ENCODE peak calls at places on chromosomes 2 and 18, in eight cellular contexts. One of them, this sample, is unnamed.
A peak's percentile ranks its signal among the peaks of the same experiment; 100 is the strongest.

GRCh38 chr2:215728504-215729065 is 284.8 kb downstream of the MREG start:
- DNase-seq in naive B cell: no peak
- DNase-seq in pancreas: no peak
- DNase-seq in pulmonary artery endothelial cell: no peak
- DNase-seq in DMS79: no peak
- DNase-seq in EL: peak; percentile 91
- DNase-seq in NCI-H2029: no peak
- DNase-seq in stimulated activated CD8-positive, alpha-beta memory T cell treated with anti-CD3 and anti-CD28 coated beads, Interleukin-4, amount 100 ng/mL, for 1 hour: no peak
- DNase-seq in this sample: no peak

GRCh38 chr2:61193670-61194561 is 31.9 kb downstream of the C2orf74 start:
- DNase-seq in naive B cell: no peak
- DNase-seq in pancreas: no peak
- DNase-seq in pulmonary artery endothelial cell: no peak
- DNase-seq in DMS79: no peak
- DNase-seq in EL: no peak
- DNase-seq in NCI-H2029: no peak
- DNase-seq in stimulated activated CD8-positive, alpha-beta memory T cell treated with anti-CD3 and anti-CD28 coated beads, Interleukin-4, amount 100 ng/mL, for 1 hour: no peak
- DNase-seq in this sample: peak; percentile 24

GRCh38 chr18:31373641-31374040 is 2.9 kb upstream of the DSG4 start:
- DNase-seq in naive B cell: no peak
- DNase-seq in pancreas: no peak
- DNase-seq in pulmonary artery endothelial cell: no peak
- DNase-seq in DMS79: no peak
- DNase-seq in EL: no peak
- DNase-seq in NCI-H2029: no peak
- DNase-seq in stimulated activated CD8-positive, alpha-beta memory T cell treated with anti-CD3 and anti-CD28 coated beads, Interleukin-4, amount 100 ng/mL, for 1 hour: no peak
- DNase-seq in this sample: no peak

GRCh38 chr2:190856985-190857384 is 23.6 kb upstream of the GLS start:
- DNase-seq in naive B cell: no peak
- DNase-seq in pancreas: no peak
- DNase-seq in pulmonary artery endothelial cell: no peak
- DNase-seq in DMS79: no peak
- DNase-seq in EL: no peak
- DNase-seq in NCI-H2029: no peak
- DNase-seq in stimulated activated CD8-positive, alpha-beta memory T cell treated with anti-CD3 and anti-CD28 coated beads, Interleukin-4, amount 100 ng/mL, for 1 hour: no peak
- DNase-seq in this sample: no peak

GRCh38 chr2:50490991-50491390 is 540.9 kb downstream of the NRXN1 start:
- DNase-seq in naive B cell: no peak
- DNase-seq in pancreas: no peak
- DNase-seq in pulmonary artery endothelial cell: no peak
- DNase-seq in DMS79: no peak
- DNase-seq in EL: no peak
- DNase-seq in NCI-H2029: no peak
- DNase-seq in stimulated activated CD8-positive, alpha-beta memory T cell treated with anti-CD3 and anti-CD28 coated beads, Interleukin-4, amount 100 ng/mL, for 1 hour: no peak
- DNase-seq in this sample: no peak

GRCh38 chr18:77992057-77992456 is 742.4 kb downstream of the GALR1 start:
- DNase-seq in naive B cell: no peak
- DNase-seq in pancreas: no peak
- DNase-seq in pulmonary artery endothelial cell: no peak
- DNase-seq in DMS79: no peak
- DNase-seq in EL: no peak
- DNase-seq in NCI-H2029: no peak
- DNase-seq in stimulated activated CD8-positive, alpha-beta memory T cell treated with anti-CD3 and anti-CD28 coated beads, Interleukin-4, amount 100 ng/mL, for 1 hour: no peak
- DNase-seq in this sample: no peak

GRCh38 chr2:160241251-160242137 is 41.4 kb upstream of the ITGB6 start:
- DNase-seq in naive B cell: no peak
- DNase-seq in pancreas: peak; percentile 53
- DNase-seq in pulmonary artery endothelial cell: peak; percentile 73
- DNase-seq in DMS79: no peak
- DNase-seq in EL: peak; percentile 85
- DNase-seq in NCI-H2029: peak; percentile 49
- DNase-seq in stimulated activated CD8-positive, alpha-beta memory T cell treated with anti-CD3 and anti-CD28 coated beads, Interleukin-4, amount 100 ng/mL, for 1 hour: no peak
- DNase-seq in this sample: no peak

GRCh38 chr2:171516793-171517192 is 5.5 kb upstream of the CYBRD1 start:
- DNase-seq in naive B cell: no peak
- DNase-seq in pancreas: no peak
- DNase-seq in pulmonary artery endothelial cell: no peak
- DNase-seq in DMS79: no peak
- DNase-seq in EL: no peak
- DNase-seq in NCI-H2029: no peak
- DNase-seq in stimulated activated CD8-positive, alpha-beta memory T cell treated with anti-CD3 and anti-CD28 coated beads, Interleukin-4, amount 100 ng/mL, for 1 hour: no peak
- DNase-seq in this sample: no peak

GRCh38 chr18:7657937-7658336 is 90.8 kb downstream of the PTPRM start:
- DNase-seq in naive B cell: no peak
- DNase-seq in pancreas: no peak
- DNase-seq in pulmonary artery endothelial cell: no peak
- DNase-seq in DMS79: no peak
- DNase-seq in EL: no peak
- DNase-seq in NCI-H2029: no peak
- DNase-seq in stimulated activated CD8-positive, alpha-beta memory T cell treated with anti-CD3 and anti-CD28 coated beads, Interleukin-4, amount 100 ng/mL, for 1 hour: no peak
- DNase-seq in this sample: no peak

This sample was measured in NAMALWA.